ENCODE peak calls at places on chromosome 12, in six cellular contexts. Z is aorta; T is cardiac muscle cell; E is naive thymus-derived CD4-positive, alpha-beta T cell; W is mesendoderm; F is vagina. C is an unnamed sample. For H3K4me1, the result is how much of the 10 kb centered on the place peaks cover.

GRCh38 chr12:78959556-78959955 is 95.0 kb downstream of the SYT1 start:
- DNase-seq in Z (no peak), T (peak), E (no peak), W (no peak), F (no peak), C (no peak)

GRCh38 chr12:117441751-117442150 is 80.3 kb upstream of the NOS1 start:
- DNase-seq in Z (no peak), T (peak), E (no peak), W (peak), F (no peak), C (no peak)

GRCh38 chr12:121712462-121713256 is at the start of gene TMEM120B:
- DNase-seq in Z (peak), T (peak), E (peak), W (peak), F (no peak), C (no peak)

GRCh38 chr12:20404576-20405346 is 36.4 kb downstream of the PDE3A start:
- DNase-seq in Z (peak), T (peak), E (no peak), W (no peak), F (no peak), C (no peak)

GRCh38 chr12:115623764-115624334 is 653.6 kb downstream of the MED13L start:
- DNase-seq in Z (no peak), T (peak), E (no peak), W (peak), F (no peak), C (no peak)

GRCh38 chr12:98870521-98870920 is 225.4 kb downstream of the APAF1 start:
- DNase-seq in Z (no peak), T (no peak), E (no peak), W (peak), F (no peak), C (no peak)

GRCh38 chr12:56374726-56375597 is 12.3 kb upstream of the APOF start:
- DNase-seq in Z (no peak), T (no peak), E (no peak), W (no peak), F (no peak), C (no peak)

GRCh38 chr12:118189761-118190181 is 53.8 kb downstream of the PEBP1 start:
- DNase-seq in Z (no peak), T (peak), E (no peak), W (peak), F (no peak), C (peak)

GRCh38 chr12:88931598-88931997 is 351.3 kb upstream of the KITLG start:
- DNase-seq in Z (no peak), T (no peak), E (no peak), W (peak), F (no peak), C (no peak)

GRCh38 chr12:41531147-41531829 is 343.2 kb downstream of the PDZRN4 start:
- DNase-seq in Z (peak), T (peak), E (no peak), W (no peak), F (no peak), C (no peak)

GRCh38 chr12:49909826-49910225 is 6.1 kb upstream of the FAIM2 start:
- DNase-seq in Z (peak), T (peak), E (no peak), W (peak), F (no peak), C (no peak)

DNA sequence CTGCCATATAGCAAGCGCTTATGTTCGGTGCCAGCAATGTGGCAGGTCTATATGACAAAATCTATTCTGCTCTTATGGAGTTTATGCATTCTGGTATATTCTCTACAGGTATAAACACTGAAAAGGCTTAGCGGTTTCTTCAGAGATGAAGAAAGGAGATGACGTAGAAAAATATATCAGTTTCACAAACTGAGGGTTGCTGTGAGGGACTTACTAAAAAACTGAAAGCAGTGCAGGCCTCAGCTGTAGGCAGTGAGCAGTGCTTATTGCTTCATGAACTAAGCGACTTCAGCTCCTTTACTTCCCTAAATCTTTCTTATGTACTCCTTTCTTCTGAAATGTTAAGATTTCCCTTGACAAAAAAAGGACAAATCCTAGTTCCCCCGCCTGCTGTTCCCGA is 4.5 kb downstream of the DDX47 start:
- DNase-seq in Z (no peak), T (no peak), E (no peak), W (no peak), F (no peak), C (no peak)
- H3K4me1 ChIP-seq in Z (under half), T (under half), E (under half), W (under half), F (under half), C (under half)

GRCh38 chr12:13210543-13211190 is 14.1 kb downstream of the EMP1 start:
- DNase-seq in Z (no peak), T (no peak), E (no peak), W (no peak), F (no peak), C (no peak)

GRCh38 chr12:13206560-13206897 is 10.0 kb downstream of the EMP1 start:
- DNase-seq in Z (no peak), T (no peak), E (no peak), W (no peak), F (no peak), C (no peak)

GRCh38 chr12:13210022-13210539 is 13.6 kb downstream of the EMP1 start:
- DNase-seq in Z (no peak), T (no peak), E (no peak), W (peak), F (no peak), C (no peak)

GRCh38 chr12:13209279-13210021 is 12.9 kb downstream of the EMP1 start:
- DNase-seq in Z (no peak), T (peak), E (no peak), W (no peak), F (no peak), C (no peak)

DNA sequence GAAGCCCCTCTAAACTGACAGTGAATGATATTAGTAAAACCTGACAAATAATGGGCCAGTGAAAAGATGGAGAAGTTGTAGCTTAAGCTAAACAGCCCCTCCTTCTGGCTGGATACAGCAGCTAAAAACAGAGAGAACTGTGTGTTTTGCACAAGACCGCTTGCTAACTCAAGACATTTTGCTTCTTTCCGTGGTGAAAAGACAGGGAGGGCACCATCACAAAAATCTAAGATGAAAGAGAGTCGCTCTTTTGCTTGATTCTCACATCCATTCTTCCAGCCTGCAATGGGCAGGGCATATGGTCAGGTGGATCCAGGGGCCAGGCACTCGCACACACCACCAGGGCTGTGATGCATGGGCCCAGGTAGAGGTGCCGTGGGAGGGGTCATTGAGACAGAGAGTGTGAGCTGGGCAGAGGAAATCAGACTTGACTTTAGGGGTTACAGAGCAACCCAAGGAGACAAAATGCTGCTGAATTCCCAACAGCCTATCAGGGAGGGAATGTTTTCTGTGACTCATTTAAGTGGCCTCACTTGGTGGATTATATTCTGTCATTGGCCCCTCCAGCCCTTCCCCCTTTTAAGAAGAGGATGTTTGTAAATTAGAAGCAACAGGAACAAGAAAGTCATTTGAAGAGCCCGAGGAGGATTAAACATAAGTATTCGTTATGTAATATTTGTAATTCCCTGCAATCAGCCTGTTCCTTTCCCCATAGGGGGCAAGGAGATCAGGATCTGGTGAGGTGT is 12.2 kb downstream of the EMP1 start:
- DNase-seq in Z (no peak), T (peak), E (no peak), W (peak), F (no peak), C (no peak)
- H3K4me1 ChIP-seq in Z (under half), T (under half), E (under half), W (under half), F (half or more), C (under half)

DNA sequence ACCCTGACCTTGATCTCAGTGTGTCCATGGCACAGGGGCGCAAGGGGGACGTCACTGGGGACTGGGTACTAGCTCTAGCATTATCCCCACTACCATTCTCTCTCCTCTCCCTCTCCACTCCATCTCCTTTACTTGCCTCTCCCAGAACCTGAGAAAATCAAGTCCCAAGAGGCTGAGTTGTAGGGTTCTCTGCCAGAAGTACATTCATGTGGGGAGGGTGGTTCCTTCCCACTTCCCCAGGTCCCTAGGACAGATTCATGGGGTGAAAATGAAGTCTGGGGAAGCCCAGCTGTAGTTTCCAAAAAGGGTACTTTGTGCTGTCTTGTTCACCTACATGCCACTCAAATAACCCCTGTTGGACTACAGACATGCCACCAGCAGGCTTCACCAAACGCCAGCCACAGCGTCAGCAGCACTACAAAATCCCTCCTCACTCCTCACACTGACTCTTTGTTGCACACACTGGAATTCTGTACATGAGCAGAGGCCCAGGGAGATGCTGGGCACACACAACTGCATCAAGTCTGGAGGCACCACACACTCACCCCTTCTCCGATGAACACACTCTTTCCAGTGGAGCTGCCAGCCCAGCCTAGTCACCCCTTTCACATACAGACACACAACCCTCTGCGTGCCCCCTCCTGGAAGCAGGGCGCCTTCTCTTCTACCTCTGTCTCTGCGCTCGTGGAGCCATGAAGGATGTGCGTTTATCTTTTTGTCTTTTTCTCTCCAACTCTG is 6.9 kb downstream of the RARG start:
- DNase-seq in Z (peak), T (no peak), E (no peak), W (no peak), F (no peak), C (no peak)
- H3K4me1 ChIP-seq in Z (under half), T (under half), E (under half), W (under half), F (half or more), C (under half)

DNA sequence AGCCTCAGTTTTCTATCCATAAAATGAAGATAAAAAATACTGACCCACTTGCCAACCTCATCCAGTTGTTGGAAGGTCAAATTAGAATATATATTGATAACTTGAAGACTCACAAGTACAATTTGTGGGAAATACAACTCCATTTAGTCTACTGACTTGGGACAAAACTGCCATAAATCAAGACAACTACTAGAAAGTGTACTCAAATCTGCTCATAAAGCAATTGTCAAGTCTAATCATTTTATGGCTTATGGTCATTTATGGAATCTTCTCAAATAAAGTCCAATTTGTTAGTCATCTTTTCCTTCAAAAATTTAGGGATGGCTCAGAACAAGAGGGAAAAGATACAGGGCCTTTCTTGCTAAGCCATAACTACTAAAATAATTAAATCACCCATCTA is 7.0 kb downstream of the BTG1 start:
- DNase-seq in Z (no peak), T (no peak), E (no peak), W (no peak), F (no peak), C (no peak)
- H3K4me1 ChIP-seq in Z (under half), T (half or more), E (under half), W (under half), F (half or more), C (under half)

GRCh38 chr12:54414191-54414525 is 4.9 kb downstream of the ITGA5 start:
- DNase-seq in Z (no peak), T (no peak), E (no peak), W (no peak), F (no peak), C (no peak)
- H3K4me1 ChIP-seq in Z (under half), T (under half), E (half or more), W (under half), F (half or more), C (under half)

GRCh38 chr12:46264057-46264456 is 4.8 kb downstream of the SLC38A1 start:
- DNase-seq in Z (no peak), T (no peak), E (no peak), W (no peak), F (no peak), C (no peak)
- H3K4me1 ChIP-seq in Z (under half), T (half or more), E (half or more), W (under half), F (half or more), C (under half)